ENCODE peak calls at places on chromosomes 4 and X, in five cellular contexts. One of them, this sample, is unnamed.

GRCh38 chr4:5051692-5052423 is 578 bp downstream of the STK32B start:
- DNase-seq in aorta: peak; percentile 81
- DNase-seq in transverse colon: no peak
- DNase-seq in effector memory CD4-positive, alpha-beta T cell: no peak
- DNase-seq in suprapubic skin: no peak
- DNase-seq in this sample: no peak

GRCh38 chr4:186137193-186137792 is 32.8 kb downstream of the FAM149A start:
- DNase-seq in suprapubic skin: no peak
- DNase-seq in aorta: no peak
- DNase-seq in effector memory CD4-positive, alpha-beta T cell: no peak
- DNase-seq in transverse colon: no peak
- DNase-seq in this sample: no peak

GRCh38 chrX:19805054-19805690 is 82.2 kb downstream of the SH3KBP1 start:
- DNase-seq in transverse colon: no peak
- DNase-seq in effector memory CD4-positive, alpha-beta T cell: peak; percentile 20
- DNase-seq in aorta: no peak
- DNase-seq in suprapubic skin: no peak
- DNase-seq in this sample: no peak

GRCh38 chr4:151808120-151808529 is 47.3 kb upstream of the GATB start:
- DNase-seq in transverse colon: no peak
- DNase-seq in suprapubic skin: no peak
- DNase-seq in effector memory CD4-positive, alpha-beta T cell: no peak
- DNase-seq in aorta: no peak
- DNase-seq in this sample: no peak

GRCh38 chr4:6965329-6965728 is 55.7 kb downstream of the TBC1D14 start:
- DNase-seq in transverse colon: no peak
- DNase-seq in effector memory CD4-positive, alpha-beta T cell: no peak
- DNase-seq in aorta: no peak
- DNase-seq in suprapubic skin: no peak
- DNase-seq in this sample: no peak

GRCh38 chrX:8841911-8842310 is 40.7 kb upstream of the FAM9A start:
- DNase-seq in effector memory CD4-positive, alpha-beta T cell: no peak
- DNase-seq in aorta: no peak
- DNase-seq in suprapubic skin: no peak
- DNase-seq in transverse colon: no peak
- DNase-seq in this sample: no peak

GRCh38 chr4:39353478-39354177 is 12.5 kb downstream of the RFC1 start:
- DNase-seq in transverse colon: no peak
- DNase-seq in suprapubic skin: no peak
- DNase-seq in aorta: no peak
- DNase-seq in effector memory CD4-positive, alpha-beta T cell: no peak
- DNase-seq in this sample: no peak

GRCh38 chrX:29113221-29113620 is 526.0 kb downstream of the IL1RAPL1 start:
- DNase-seq in transverse colon: no peak
- DNase-seq in suprapubic skin: no peak
- DNase-seq in effector memory CD4-positive, alpha-beta T cell: no peak
- DNase-seq in aorta: no peak
- DNase-seq in this sample: no peak

GRCh38 chrX:124289443-124289842 is 43.0 kb upstream of the TEX13D start:
- DNase-seq in effector memory CD4-positive, alpha-beta T cell: no peak
- DNase-seq in aorta: no peak
- DNase-seq in suprapubic skin: no peak
- DNase-seq in transverse colon: no peak
- DNase-seq in this sample: no peak

GRCh38 chr4:6221851-6222760 is 21.8 kb upstream of the JAKMIP1 start:
- DNase-seq in effector memory CD4-positive, alpha-beta T cell: no peak
- DNase-seq in suprapubic skin: no peak
- DNase-seq in aorta: peak; percentile 70
- DNase-seq in transverse colon: peak; percentile 16
- DNase-seq in this sample: no peak

GRCh38 chrX:110036162-110037033 is 33.5 kb downstream of the TMEM164 start:
- DNase-seq in aorta: no peak
- DNase-seq in suprapubic skin: no peak
- DNase-seq in effector memory CD4-positive, alpha-beta T cell: no peak
- DNase-seq in transverse colon: no peak
- DNase-seq in this sample: no peak

GRCh38 chrX:261167-261857 is 19.9 kb upstream of the PLCXD1 start:
- DNase-seq in transverse colon: no peak
- DNase-seq in aorta: peak; percentile 70
- DNase-seq in suprapubic skin: peak; percentile 78
- DNase-seq in effector memory CD4-positive, alpha-beta T cell: no peak
- DNase-seq in this sample: no peak

GRCh38 chrX:13669246-13669689 is 16.3 kb downstream of the TCEANC start:
- DNase-seq in transverse colon: peak; percentile 82
- DNase-seq in effector memory CD4-positive, alpha-beta T cell: peak; percentile 47
- DNase-seq in aorta: no peak
- DNase-seq in suprapubic skin: no peak
- DNase-seq in this sample: no peak
- H3K4me1 ChIP-seq in transverse colon: peaks cover 4% of the 10 kb centered on the region
- H3K4me1 ChIP-seq in effector memory CD4-positive, alpha-beta T cell: no peaks in the 10 kb centered on the region
- H3K4me1 ChIP-seq in aorta: no peaks in the 10 kb centered on the region
- H3K4me1 ChIP-seq in suprapubic skin: peaks cover 13% of the 10 kb centered on the region
- H3K4me1 ChIP-seq in this sample: peaks cover 17% of the 10 kb centered on the region

DNA sequence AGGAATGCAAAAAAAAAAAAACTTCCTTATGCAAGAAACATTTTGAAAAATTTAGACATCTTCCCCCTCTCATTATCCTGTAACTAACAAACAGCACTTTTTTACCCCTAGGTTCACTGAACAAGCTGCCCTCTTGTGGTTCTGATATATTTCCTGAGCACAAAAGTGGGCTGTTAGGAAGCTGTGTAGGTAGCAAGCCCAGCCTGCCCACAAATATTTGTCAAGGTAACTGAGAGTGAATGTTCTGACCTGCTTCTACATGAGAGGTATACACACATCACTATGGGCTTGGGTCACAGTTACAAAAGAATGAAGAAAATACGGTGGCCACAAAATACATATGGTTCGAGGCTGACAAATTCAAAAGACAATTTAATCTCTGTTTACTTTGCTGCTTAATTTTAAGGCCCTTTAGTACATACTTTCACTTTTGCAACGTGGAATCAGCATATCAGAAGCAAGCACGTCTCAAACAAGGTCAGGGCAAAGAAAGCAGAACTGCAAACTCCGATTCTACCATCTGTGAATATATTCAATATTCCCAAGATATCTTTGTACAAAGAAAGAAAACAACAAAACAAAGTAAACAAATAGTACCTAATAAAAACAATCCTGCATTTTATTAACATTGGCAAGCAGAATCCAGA is 78.6 kb downstream of the RBM47 start:
- DNase-seq in aorta: no peak
- DNase-seq in transverse colon: peak; percentile 34
- DNase-seq in suprapubic skin: no peak
- DNase-seq in effector memory CD4-positive, alpha-beta T cell: no peak
- DNase-seq in this sample: no peak
- H3K4me3 ChIP-seq in aorta: no peak overlapping the region
- H3K4me3 ChIP-seq in transverse colon: no peak overlapping the region
- H3K4me3 ChIP-seq in suprapubic skin: peak overlapping the region; percentile 30
- H3K4me3 ChIP-seq in effector memory CD4-positive, alpha-beta T cell: peak overlapping the region; percentile 38
- H3K4me3 ChIP-seq in this sample: peak overlapping the region; percentile 42

GRCh38 chr4:54687887-54688841 is 30.4 kb downstream of the KIT start:
- DNase-seq in effector memory CD4-positive, alpha-beta T cell: no peak
- DNase-seq in aorta: no peak
- DNase-seq in transverse colon: no peak
- DNase-seq in suprapubic skin: no peak
- DNase-seq in this sample: no peak
- H3K4me1 ChIP-seq in effector memory CD4-positive, alpha-beta T cell: no peaks in the 10 kb centered on the region
- H3K4me1 ChIP-seq in aorta: no peaks in the 10 kb centered on the region
- H3K4me1 ChIP-seq in transverse colon: no peaks in the 10 kb centered on the region
- H3K4me1 ChIP-seq in suprapubic skin: peaks cover 3% of the 10 kb centered on the region
- H3K4me1 ChIP-seq in this sample: no peaks in the 10 kb centered on the region

GRCh38 chrX:72304877-72305276 is 837 bp downstream of the CITED1 start:
- DNase-seq in transverse colon: no peak
- DNase-seq in aorta: no peak
- DNase-seq in effector memory CD4-positive, alpha-beta T cell: no peak
- DNase-seq in suprapubic skin: no peak
- DNase-seq in this sample: no peak

GRCh38 chrX:72307646-72308051 is 1.9 kb upstream of the CITED1 start:
- DNase-seq in suprapubic skin: no peak
- DNase-seq in effector memory CD4-positive, alpha-beta T cell: no peak
- DNase-seq in transverse colon: no peak
- DNase-seq in aorta: no peak
- DNase-seq in this sample: no peak

GRCh38 chrX:72306085-72306801 is 529 bp upstream of the CITED1 start:
- DNase-seq in effector memory CD4-positive, alpha-beta T cell: no peak
- DNase-seq in transverse colon: no peak
- DNase-seq in aorta: no peak
- DNase-seq in suprapubic skin: no peak
- DNase-seq in this sample: no peak

GRCh38 chrX:72306851-72307645 is 1.3 kb upstream of the CITED1 start:
- DNase-seq in transverse colon: peak; percentile 65
- DNase-seq in effector memory CD4-positive, alpha-beta T cell: no peak
- DNase-seq in suprapubic skin: peak; percentile 80
- DNase-seq in aorta: peak; percentile 85
- DNase-seq in this sample: no peak

GRCh38 chrX:72305286-72306084 is at the start of gene CITED1:
- DNase-seq in suprapubic skin: no peak
- DNase-seq in effector memory CD4-positive, alpha-beta T cell: no peak
- DNase-seq in transverse colon: no peak
- DNase-seq in aorta: no peak
- DNase-seq in this sample: no peak
- H3K4me3 ChIP-seq in suprapubic skin: peak within 1 kb of the TSS; percentile 61
- H3K4me3 ChIP-seq in effector memory CD4-positive, alpha-beta T cell: peak within 1 kb of the TSS; percentile 56
- H3K4me3 ChIP-seq in transverse colon: peak within 1 kb of the TSS; percentile 37
- H3K4me3 ChIP-seq in aorta: peak within 1 kb of the TSS; percentile 88
- H3K4me3 ChIP-seq in this sample: peak within 1 kb of the TSS; percentile 67

DNA sequence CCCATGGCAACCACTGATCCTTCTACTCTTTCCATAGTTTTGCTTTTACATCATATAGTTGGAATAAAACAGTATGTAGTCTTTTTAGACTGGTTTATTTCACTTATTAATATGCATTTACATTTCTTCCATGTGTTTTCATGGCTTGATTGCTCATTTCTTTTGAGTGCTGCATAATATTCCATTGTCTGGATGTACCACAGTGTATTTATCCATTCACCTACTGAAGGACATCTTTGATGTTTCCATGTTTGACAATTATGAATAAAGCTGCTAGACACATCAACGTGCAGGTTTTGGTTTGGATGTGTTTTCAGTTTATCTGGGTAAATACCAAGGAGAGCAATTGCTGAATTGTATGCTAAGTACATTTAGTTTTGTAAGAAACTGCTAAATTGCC is 13.7 kb upstream of the GPRASP1 start:
- DNase-seq in transverse colon: no peak
- DNase-seq in effector memory CD4-positive, alpha-beta T cell: no peak
- DNase-seq in suprapubic skin: no peak
- DNase-seq in aorta: no peak
- DNase-seq in this sample: no peak
- H3K4me1 ChIP-seq in transverse colon: no peaks in the 10 kb centered on the region
- H3K4me1 ChIP-seq in effector memory CD4-positive, alpha-beta T cell: no peaks in the 10 kb centered on the region
- H3K4me1 ChIP-seq in suprapubic skin: no peaks in the 10 kb centered on the region
- H3K4me1 ChIP-seq in aorta: no peaks in the 10 kb centered on the region
- H3K4me1 ChIP-seq in this sample: no peaks in the 10 kb centered on the region

This sample was measured in esophagus squamous epithelium.